ENCODE peak calls at places on chromosomes 3 and 15, in ten cellular contexts. One of them, this sample, is unnamed.
A peak's percentile ranks its signal among the peaks of the same experiment; 100 is the strongest.

GRCh38 chr3:44248152-44248551 is 6.5 kb downstream of the TOPAZ1 start:
- DNase-seq in HCT116: no peak
- DNase-seq in transverse colon: no peak
- DNase-seq in A549: no peak
- DNase-seq in esophagus muscularis mucosa: no peak
- DNase-seq in IMR-90: no peak
- DNase-seq in sigmoid colon: no peak
- DNase-seq in stomach: no peak
- DNase-seq in body of pancreas: no peak
- DNase-seq in Peyer's patch: no peak
- DNase-seq in this sample: peak; percentile 5

GRCh38 chr15:71110800-71111565 is 4.3 kb upstream of the THSD4 start:
- DNase-seq in HCT116: no peak
- DNase-seq in transverse colon: no peak
- DNase-seq in A549: no peak
- DNase-seq in esophagus muscularis mucosa: no peak
- DNase-seq in IMR-90: no peak
- DNase-seq in sigmoid colon: no peak
- DNase-seq in stomach: no peak
- DNase-seq in body of pancreas: no peak
- DNase-seq in Peyer's patch: no peak
- DNase-seq in this sample: no peak

GRCh38 chr3:156483426-156483825 is 71.5 kb downstream of the SSR3 start:
- DNase-seq in HCT116: peak; percentile 19
- DNase-seq in transverse colon: no peak
- DNase-seq in A549: no peak
- DNase-seq in esophagus muscularis mucosa: no peak
- DNase-seq in IMR-90: peak; percentile 86
- DNase-seq in sigmoid colon: no peak
- DNase-seq in stomach: no peak
- DNase-seq in body of pancreas: no peak
- DNase-seq in Peyer's patch: no peak
- DNase-seq in this sample: peak; percentile 74

GRCh38 chr15:70526221-70526973 is 237.0 kb downstream of the UACA start:
- DNase-seq in HCT116: peak; percentile 45
- DNase-seq in transverse colon: peak; percentile 33
- DNase-seq in A549: peak; percentile 85
- DNase-seq in esophagus muscularis mucosa: no peak
- DNase-seq in IMR-90: peak; percentile 31
- DNase-seq in sigmoid colon: no peak
- DNase-seq in stomach: no peak
- DNase-seq in body of pancreas: no peak
- DNase-seq in Peyer's patch: peak; percentile 71
- DNase-seq in this sample: no peak

GRCh38 chr3:15610083-15610482 is 8.5 kb downstream of the BTD start:
- DNase-seq in HCT116: peak; percentile 21
- DNase-seq in transverse colon: no peak
- DNase-seq in A549: peak; percentile 64
- DNase-seq in esophagus muscularis mucosa: no peak
- DNase-seq in IMR-90: peak; percentile 75
- DNase-seq in sigmoid colon: peak; percentile 81
- DNase-seq in stomach: peak; percentile 53
- DNase-seq in body of pancreas: peak; percentile 48
- DNase-seq in Peyer's patch: no peak
- DNase-seq in this sample: no peak

GRCh38 chr3:171000281-171000680 is 26.2 kb downstream of the SLC2A2 start:
- DNase-seq in HCT116: no peak
- DNase-seq in transverse colon: no peak
- DNase-seq in A549: no peak
- DNase-seq in esophagus muscularis mucosa: no peak
- DNase-seq in IMR-90: peak; percentile 11
- DNase-seq in sigmoid colon: no peak
- DNase-seq in stomach: no peak
- DNase-seq in body of pancreas: no peak
- DNase-seq in Peyer's patch: no peak
- DNase-seq in this sample: no peak

GRCh38 chr3:174710622-174711021 is 148.5 kb upstream of the NAALADL2 start:
- DNase-seq in HCT116: no peak
- DNase-seq in transverse colon: no peak
- DNase-seq in A549: no peak
- DNase-seq in esophagus muscularis mucosa: no peak
- DNase-seq in IMR-90: peak; percentile 60
- DNase-seq in sigmoid colon: no peak
- DNase-seq in stomach: no peak
- DNase-seq in body of pancreas: no peak
- DNase-seq in Peyer's patch: no peak
- DNase-seq in this sample: no peak

GRCh38 chr3:107373896-107374295 is 3.3 kb upstream of the CCDC54 start:
- DNase-seq in HCT116: no peak
- DNase-seq in transverse colon: no peak
- DNase-seq in A549: no peak
- DNase-seq in esophagus muscularis mucosa: no peak
- DNase-seq in IMR-90: no peak
- DNase-seq in sigmoid colon: no peak
- DNase-seq in stomach: no peak
- DNase-seq in body of pancreas: peak; percentile 52
- DNase-seq in Peyer's patch: no peak
- DNase-seq in this sample: no peak

GRCh38 chr3:9691636-9692035 is 12.0 kb upstream of the CPNE9 start:
- DNase-seq in HCT116: no peak
- DNase-seq in transverse colon: no peak
- DNase-seq in A549: no peak
- DNase-seq in esophagus muscularis mucosa: no peak
- DNase-seq in IMR-90: no peak
- DNase-seq in sigmoid colon: no peak
- DNase-seq in stomach: no peak
- DNase-seq in body of pancreas: no peak
- DNase-seq in Peyer's patch: no peak
- DNase-seq in this sample: no peak

GRCh38 chr3:9692416-9692815 is 11.2 kb upstream of the CPNE9 start:
- DNase-seq in HCT116: no peak
- DNase-seq in transverse colon: no peak
- DNase-seq in A549: no peak
- DNase-seq in esophagus muscularis mucosa: no peak
- DNase-seq in IMR-90: no peak
- DNase-seq in sigmoid colon: no peak
- DNase-seq in stomach: no peak
- DNase-seq in body of pancreas: no peak
- DNase-seq in Peyer's patch: no peak
- DNase-seq in this sample: no peak

GRCh38 chr3:9689757-9690156 is 13.9 kb upstream of the CPNE9 start:
- DNase-seq in HCT116: no peak
- DNase-seq in transverse colon: no peak
- DNase-seq in A549: no peak
- DNase-seq in esophagus muscularis mucosa: no peak
- DNase-seq in IMR-90: no peak
- DNase-seq in sigmoid colon: no peak
- DNase-seq in stomach: no peak
- DNase-seq in body of pancreas: no peak
- DNase-seq in Peyer's patch: no peak
- DNase-seq in this sample: no peak

GRCh38 chr3:9688961-9689360 is 14.7 kb upstream of the CPNE9 start:
- DNase-seq in HCT116: no peak
- DNase-seq in transverse colon: no peak
- DNase-seq in A549: no peak
- DNase-seq in esophagus muscularis mucosa: no peak
- DNase-seq in IMR-90: no peak
- DNase-seq in sigmoid colon: no peak
- DNase-seq in stomach: no peak
- DNase-seq in body of pancreas: no peak
- DNase-seq in Peyer's patch: no peak
- DNase-seq in this sample: no peak

DNA sequence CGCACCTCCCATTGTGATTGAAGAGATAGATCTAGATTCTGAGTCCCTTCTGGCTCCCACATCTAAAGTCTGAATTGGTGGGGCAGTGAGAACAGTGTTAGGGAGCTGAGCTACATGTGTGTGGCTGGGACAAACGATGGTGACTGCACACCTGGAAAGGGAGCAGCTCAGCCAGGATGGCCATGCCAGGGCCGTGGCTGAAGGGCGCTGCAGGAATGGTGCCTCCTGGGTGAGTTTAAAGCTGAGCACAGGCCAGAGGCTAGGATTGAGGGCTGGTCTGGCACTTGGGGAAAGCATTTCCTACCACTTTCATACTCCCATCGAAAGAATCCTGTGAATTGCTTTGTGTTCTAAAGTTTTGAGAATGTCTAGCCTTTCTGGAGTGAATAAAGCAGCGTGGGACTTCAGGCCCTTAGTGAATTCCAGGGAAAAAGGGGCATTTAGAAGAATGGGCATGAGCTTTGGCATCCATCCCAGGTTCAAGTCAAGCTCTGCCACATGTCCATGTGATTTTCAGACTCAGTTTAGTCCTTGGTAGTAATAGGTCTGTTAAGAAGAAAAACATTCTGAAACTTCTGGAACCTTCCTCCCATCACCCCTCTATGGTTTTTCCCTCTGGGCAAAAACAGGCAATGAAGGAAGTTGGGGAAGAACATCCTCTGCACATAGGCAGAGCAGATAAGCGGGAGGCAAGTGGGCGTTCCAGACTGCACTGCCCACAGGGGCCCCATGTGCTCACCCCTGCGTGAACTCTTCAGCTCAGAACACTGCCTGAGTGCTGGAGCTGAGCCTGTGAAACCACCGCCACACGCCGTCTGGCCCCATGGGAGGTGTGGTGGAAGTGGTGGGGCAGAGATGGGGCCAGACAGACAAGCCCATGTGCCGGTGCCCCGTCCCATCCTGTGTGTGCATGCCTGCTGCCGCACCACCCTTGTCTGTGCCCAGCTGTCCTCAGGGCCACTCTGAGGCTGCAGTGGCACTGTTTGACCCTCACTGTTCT is 12.9 kb upstream of the CPNE9 start:
- DNase-seq in HCT116: no peak
- DNase-seq in transverse colon: no peak
- DNase-seq in A549: no peak
- DNase-seq in esophagus muscularis mucosa: no peak
- DNase-seq in IMR-90: no peak
- DNase-seq in sigmoid colon: no peak
- DNase-seq in stomach: no peak
- DNase-seq in body of pancreas: no peak
- DNase-seq in Peyer's patch: peak; percentile 74
- DNase-seq in this sample: no peak
- TF ChIP-seq POLR2A in HCT116: no peak
- TF ChIP-seq POLR2A in transverse colon: no peak
- TF ChIP-seq POLR2A in A549: no peak
- TF ChIP-seq POLR2A in esophagus muscularis mucosa: no peak
- TF ChIP-seq POLR2A in IMR-90: no peak
- TF ChIP-seq POLR2A in sigmoid colon: no peak
- TF ChIP-seq POLR2A in stomach: no peak
- TF ChIP-seq POLR2A in body of pancreas: no peak
- TF ChIP-seq POLR2A in Peyer's patch: no peak
- TF ChIP-seq POLR2A in this sample: no peak

DNA sequence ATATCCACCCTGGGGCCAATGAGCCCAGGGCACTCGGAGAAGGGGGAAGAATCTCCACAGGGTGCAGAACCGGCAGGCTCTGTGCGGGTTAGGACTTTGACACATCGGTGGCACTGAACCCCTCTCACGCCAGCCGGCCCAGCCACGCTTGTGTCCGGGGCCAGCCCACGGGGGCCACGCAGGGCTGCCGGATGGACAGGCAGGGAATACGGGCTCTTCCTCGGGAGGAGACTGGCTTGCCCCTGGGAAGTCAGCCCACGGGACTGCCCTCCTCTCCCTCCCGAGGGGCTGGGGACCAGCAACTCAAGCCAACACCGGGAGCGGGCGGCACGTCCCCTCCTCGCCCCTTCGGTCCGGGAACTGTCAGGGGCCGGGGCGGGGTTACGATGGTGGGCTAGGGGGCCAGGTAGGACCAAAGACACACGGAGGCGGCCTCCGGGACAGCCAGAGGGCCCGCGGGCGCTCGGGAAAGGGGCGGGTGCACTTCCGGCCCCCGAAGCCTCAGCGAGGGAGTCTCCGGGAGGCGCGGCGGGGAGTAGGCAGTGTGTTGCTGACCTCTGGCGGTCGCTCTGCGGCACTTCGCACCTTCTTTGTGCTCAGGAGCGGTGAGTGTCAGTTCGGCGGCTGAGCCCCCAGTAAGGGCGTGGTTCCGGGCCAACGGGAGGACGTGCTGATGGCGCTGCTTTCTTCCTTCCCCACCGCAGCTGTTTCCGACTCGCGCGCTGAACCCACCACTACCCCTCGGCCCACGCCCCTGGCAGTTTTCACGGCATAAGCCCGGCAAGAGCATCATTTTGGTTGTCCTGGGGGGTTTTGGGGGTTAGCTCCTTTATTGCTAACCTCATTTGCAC is 5.1 kb upstream of the CYP8B1 start:
- DNase-seq in HCT116: peak; percentile 55
- DNase-seq in transverse colon: peak; percentile 88
- DNase-seq in A549: peak; percentile 72
- DNase-seq in esophagus muscularis mucosa: no peak
- DNase-seq in IMR-90: peak; percentile 61
- DNase-seq in sigmoid colon: peak; percentile 93
- DNase-seq in stomach: peak; percentile 87
- DNase-seq in body of pancreas: peak; percentile 83
- DNase-seq in Peyer's patch: peak; percentile 95
- DNase-seq in this sample: peak; percentile 95
- TF ChIP-seq POLR2A in HCT116: no peak
- TF ChIP-seq POLR2A in transverse colon: peak; percentile 38
- TF ChIP-seq POLR2A in A549: peak; percentile 25
- TF ChIP-seq POLR2A in esophagus muscularis mucosa: no peak
- TF ChIP-seq POLR2A in IMR-90: peak; percentile 28
- TF ChIP-seq POLR2A in sigmoid colon: no peak
- TF ChIP-seq POLR2A in stomach: no peak
- TF ChIP-seq POLR2A in body of pancreas: no peak
- TF ChIP-seq POLR2A in Peyer's patch: peak; percentile 9
- TF ChIP-seq POLR2A in this sample: peak; percentile 11

GRCh38 chr15:72222433-72222832 is 8.6 kb downstream of the PKM start:
- DNase-seq in HCT116: no peak
- DNase-seq in transverse colon: peak; percentile 43
- DNase-seq in A549: peak; percentile 95
- DNase-seq in esophagus muscularis mucosa: no peak
- DNase-seq in IMR-90: no peak
- DNase-seq in sigmoid colon: peak; percentile 77
- DNase-seq in stomach: no peak
- DNase-seq in body of pancreas: no peak
- DNase-seq in Peyer's patch: peak; percentile 77
- DNase-seq in this sample: no peak
- TF ChIP-seq POLR2A in HCT116: no peak
- TF ChIP-seq POLR2A in transverse colon: no peak
- TF ChIP-seq POLR2A in A549: no peak
- TF ChIP-seq POLR2A in esophagus muscularis mucosa: no peak
- TF ChIP-seq POLR2A in IMR-90: no peak
- TF ChIP-seq POLR2A in sigmoid colon: no peak
- TF ChIP-seq POLR2A in stomach: no peak
- TF ChIP-seq POLR2A in body of pancreas: no peak
- TF ChIP-seq POLR2A in Peyer's patch: no peak
- TF ChIP-seq POLR2A in this sample: no peak

DNA sequence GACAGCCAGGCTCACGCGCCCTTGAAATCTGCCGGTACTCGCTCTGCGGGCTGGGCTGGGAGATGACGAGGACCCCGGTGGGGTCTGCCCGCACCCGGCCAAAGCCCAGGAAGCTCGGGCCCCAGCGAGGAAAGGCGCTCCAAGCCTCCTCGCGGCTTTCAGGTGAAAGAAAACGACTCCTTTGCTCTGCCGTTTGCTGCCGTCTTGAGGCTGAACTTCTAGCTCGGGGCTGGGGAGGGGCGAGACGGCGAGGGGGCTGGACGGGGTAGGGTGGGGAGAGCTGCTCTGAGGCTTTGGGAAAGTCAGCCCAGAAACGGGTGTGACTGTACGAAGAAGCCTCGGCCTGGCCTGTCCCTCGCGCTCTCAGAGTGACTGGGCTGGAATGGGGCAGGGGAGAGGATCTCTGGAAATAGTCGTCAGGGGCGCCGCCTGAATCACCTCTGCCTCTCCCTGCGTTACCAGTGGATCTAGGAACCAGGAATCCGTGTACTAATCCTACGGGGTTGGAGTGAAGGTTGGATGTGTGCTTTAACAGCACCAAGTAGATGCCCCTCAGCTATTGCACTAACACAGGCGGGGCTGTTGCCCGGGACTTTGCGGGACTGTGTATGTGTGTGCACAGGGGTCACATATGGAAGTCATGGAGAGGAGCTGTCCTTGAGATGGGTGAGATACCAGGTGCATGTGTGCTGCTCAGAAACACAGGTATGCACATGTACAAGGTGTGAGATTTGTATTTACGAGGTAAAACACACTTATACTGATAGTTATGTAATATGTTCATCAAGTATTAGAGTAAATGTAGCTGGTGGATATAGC is 495 bp downstream of the FOXL2NB start:
- DNase-seq in HCT116: no peak
- DNase-seq in transverse colon: no peak
- DNase-seq in A549: no peak
- DNase-seq in esophagus muscularis mucosa: no peak
- DNase-seq in IMR-90: no peak
- DNase-seq in sigmoid colon: no peak
- DNase-seq in stomach: no peak
- DNase-seq in body of pancreas: no peak
- DNase-seq in Peyer's patch: no peak
- DNase-seq in this sample: no peak
- TF ChIP-seq POLR2A in HCT116: no peak
- TF ChIP-seq POLR2A in transverse colon: no peak
- TF ChIP-seq POLR2A in A549: no peak
- TF ChIP-seq POLR2A in esophagus muscularis mucosa: no peak
- TF ChIP-seq POLR2A in IMR-90: no peak
- TF ChIP-seq POLR2A in sigmoid colon: no peak
- TF ChIP-seq POLR2A in stomach: no peak
- TF ChIP-seq POLR2A in body of pancreas: no peak
- TF ChIP-seq POLR2A in Peyer's patch: no peak
- TF ChIP-seq POLR2A in this sample: no peak

This sample was measured in erythroblast.